ENCODE peak calls at places on chromosomes 7 and 10, in six cellular contexts. E, H, B, X, J and M are unnamed samples.

GRCh38 chr10:105287970-105288369 is 646.9 kb downstream of the SORCS3 start:
- DNase-seq in E (no peak), H (no peak), B (no peak), X (no peak), J (no peak), M (no peak)

GRCh38 chr7:55427800-55428199 is 62.7 kb downstream of the LANCL2 start:
- DNase-seq in E (no peak), H (no peak), B (no peak), X (peak), J (no peak), M (no peak)

GRCh38 chr10:132546567-132547420 is 9.2 kb downstream of the INPP5A start:
- DNase-seq in E (no peak), H (no peak), B (no peak), X (no peak), J (no peak), M (no peak)

GRCh38 chr7:1460757-1461639 is 1.7 kb upstream of the MICALL2 start:
- DNase-seq in E (no peak), H (peak), B (peak), X (no peak), J (peak), M (no peak)

GRCh38 chr7:23520582-23520981 is 11.2 kb downstream of the TRA2A start:
- DNase-seq in E (peak), H (no peak), B (no peak), X (peak), J (no peak), M (no peak)

GRCh38 chr7:116142850-116143249 is 67.5 kb upstream of the TES start:
- DNase-seq in E (no peak), H (no peak), B (no peak), X (no peak), J (no peak), M (no peak)

GRCh38 chr10:87579563-87579962 is 74.9 kb downstream of the MINPP1 start:
- DNase-seq in E (no peak), H (no peak), B (no peak), X (no peak), J (peak), M (no peak)

GRCh38 chr7:94088560-94088959 is 84.4 kb upstream of the BET1 start:
- DNase-seq in E (no peak), H (no peak), B (peak), X (no peak), J (peak), M (no peak)

GRCh38 chr7:130144632-130145171 is 60.5 kb downstream of the TMEM209 start:
- DNase-seq in E (no peak), H (no peak), B (peak), X (no peak), J (peak), M (no peak)

GRCh38 chr7:18724311-18724710 is 228.8 kb downstream of the HDAC9 start:
- DNase-seq in E (no peak), H (no peak), B (peak), X (no peak), J (no peak), M (no peak)

GRCh38 chr10:102112210-102112817 is 7.9 kb downstream of the LDB1 start:
- DNase-seq in E (no peak), H (no peak), B (no peak), X (no peak), J (no peak), M (no peak)

GRCh38 chr10:133438711-133439273 is 14.4 kb upstream of the SPRN start:
- DNase-seq in E (no peak), H (peak), B (no peak), X (no peak), J (peak), M (no peak)

GRCh38 chr10:23293145-23293724 is 51.4 kb downstream of the C10orf67 start:
- DNase-seq in E (peak), H (peak), B (peak), X (peak), J (peak), M (no peak)

GRCh38 chr10:114824396-114824795 is 2.8 kb downstream of the FHIP2A start:
- DNase-seq in E (no peak), H (no peak), B (no peak), X (no peak), J (no peak), M (no peak)

GRCh38 chr10:6283632-6284031 is 80.9 kb downstream of the PFKFB3 start:
- DNase-seq in E (no peak), H (no peak), B (no peak), X (no peak), J (no peak), M (no peak)

GRCh38 chr7:176786-177185 is 15.6 kb upstream of the FAM20C start:
- DNase-seq in E (no peak), H (no peak), B (no peak), X (no peak), J (no peak), M (no peak)

GRCh38 chr7:290554-291301 is 758 bp downstream of the FOXL3 start:
- DNase-seq in E (no peak), H (no peak), B (no peak), X (no peak), J (no peak), M (no peak)

GRCh38 chr10:30788307-30788706 is 158.8 kb upstream of the LYZL2 start:
- DNase-seq in E (no peak), H (no peak), B (no peak), X (no peak), J (peak), M (no peak)

DNA sequence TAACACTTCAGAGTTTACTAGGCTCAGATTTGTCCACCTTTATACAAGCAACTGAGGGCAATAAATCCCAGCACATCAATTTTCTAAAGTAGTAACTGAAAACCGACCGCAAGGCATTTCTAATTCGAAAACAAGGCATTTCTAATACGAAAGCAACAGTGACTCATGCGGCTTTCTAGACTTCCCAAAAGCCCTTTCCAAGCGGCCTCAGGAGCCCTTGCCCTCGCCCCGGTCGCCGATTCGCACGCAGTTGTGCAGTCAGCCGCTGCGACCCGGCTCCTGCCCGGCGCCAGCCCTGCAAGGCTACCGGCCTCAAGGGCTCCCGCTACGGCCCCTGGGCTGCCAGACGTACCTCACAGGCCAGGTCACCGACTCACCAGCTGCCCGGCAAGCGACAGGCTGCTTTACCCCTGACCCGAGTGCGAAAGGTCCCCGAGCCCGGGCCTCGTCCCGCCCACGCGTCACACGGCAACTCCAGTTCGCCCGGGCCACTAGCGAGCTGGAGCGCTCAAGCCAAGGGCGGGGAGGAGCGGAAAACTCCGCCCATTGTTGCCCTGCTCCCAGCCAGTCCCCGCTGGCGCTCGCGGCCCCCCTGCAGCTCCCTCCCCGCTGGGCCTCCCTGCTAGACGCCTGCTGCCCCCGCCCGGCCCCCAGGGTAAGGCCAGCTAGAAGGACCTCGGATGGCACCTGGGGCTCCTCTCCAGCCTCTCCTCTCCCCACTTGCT is 7.3 kb downstream of the NCOA4 start:
- DNase-seq in E (peak), H (peak), B (peak), X (peak), J (peak), M (peak)
- TF ChIP-seq CTCF in E (no peak), H (peak), B (peak), X (no peak), J (no peak), M (peak)

DNA sequence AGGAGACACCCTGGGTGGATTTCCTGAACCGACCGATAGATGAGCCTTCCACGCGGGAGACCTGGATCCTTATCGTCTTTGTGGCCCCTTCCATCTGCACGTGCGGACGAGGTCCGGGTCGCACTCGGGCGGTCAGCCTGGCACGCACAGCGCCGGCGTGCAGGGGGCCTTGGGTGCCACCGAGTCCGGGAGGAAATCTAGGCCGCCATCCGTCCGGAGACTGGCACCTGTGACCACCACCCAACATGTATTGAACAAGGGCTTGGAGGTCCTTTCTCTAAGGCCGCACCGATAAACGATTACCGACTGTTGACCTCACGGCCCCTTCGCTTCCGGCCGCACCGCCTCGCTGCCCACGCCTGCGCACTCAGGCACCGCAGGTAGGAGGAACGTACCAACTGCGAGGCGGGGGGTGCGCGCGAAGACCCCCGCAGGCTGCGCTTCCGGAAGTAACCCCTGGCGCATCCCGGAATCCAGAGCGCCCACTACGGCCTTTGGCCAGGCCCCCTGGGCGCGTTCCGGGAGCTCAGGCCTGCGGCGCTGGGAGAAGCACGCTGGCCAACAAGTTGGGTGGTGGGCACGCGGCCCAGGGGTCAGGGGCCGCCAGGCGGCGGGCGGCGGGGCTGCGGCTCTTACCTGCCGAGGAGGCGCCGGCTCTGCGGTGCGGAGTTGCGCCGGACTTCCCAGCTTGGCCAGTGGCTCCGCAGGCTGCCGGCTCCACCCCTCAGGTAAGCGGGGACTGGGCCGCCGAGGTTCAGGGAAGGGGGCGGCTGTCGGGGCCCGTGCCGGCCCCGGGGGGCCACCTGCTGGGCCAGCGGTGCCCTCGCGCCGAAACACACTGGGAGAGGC is at the start of the genes ACTR3C and LRRC61:
- DNase-seq in E (no peak), H (peak), B (no peak), X (peak), J (no peak), M (peak)
- TF ChIP-seq CTCF in E (peak), H (no peak), B (no peak), X (no peak), J (no peak), M (no peak)

GRCh38 chr10:121566755-121567154 is 31.5 kb downstream of the FGFR2 start:
- DNase-seq in E (no peak), H (no peak), B (no peak), X (no peak), J (no peak), M (no peak)
- TF ChIP-seq CTCF in E (no peak), H (no peak), B (no peak), X (no peak), J (no peak), M (no peak)

DNA sequence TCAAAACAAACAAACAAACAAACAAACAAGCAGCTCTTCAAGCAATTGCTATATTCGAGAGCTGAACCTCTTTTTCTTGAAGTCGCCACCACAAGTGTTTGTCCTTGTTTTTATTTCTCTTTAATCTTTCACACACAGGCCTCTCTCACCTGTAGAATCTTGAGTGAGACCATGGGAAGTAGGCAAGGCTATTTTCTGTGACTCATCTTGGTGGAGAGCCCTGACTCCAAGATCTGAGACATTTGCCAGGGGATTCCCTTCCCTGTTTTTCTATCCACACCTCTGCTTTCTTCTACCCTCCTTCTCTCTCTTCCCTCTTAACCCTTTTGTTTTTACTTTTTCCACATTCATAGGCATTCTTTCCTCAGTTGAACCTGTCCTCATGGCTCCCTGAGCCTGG is 8.0 kb upstream of the TAS2R60 start:
- DNase-seq in E (no peak), H (no peak), B (no peak), X (no peak), J (no peak), M (no peak)
- TF ChIP-seq CTCF in E (no peak), H (no peak), B (no peak), X (no peak), J (no peak), M (no peak)

GRCh38 chr10:32445740-32446615 is at the start of gene CCDC7:
- DNase-seq in E (peak), H (peak), B (peak), X (peak), J (peak), M (peak)
- TF ChIP-seq CTCF in E (peak), H (peak), B (peak), X (peak), J (peak), M (peak)

GRCh38 chr10:119483839-119484238 is 58.7 kb downstream of the RGS10 start:
- DNase-seq in E (no peak), H (no peak), B (no peak), X (no peak), J (no peak), M (no peak)
- TF ChIP-seq CTCF in E (no peak), H (no peak), B (no peak), X (no peak), J (no peak), M (no peak)

GRCh38 chr7:33806284-33807157 is 98.8 kb upstream of the BMPER start:
- DNase-seq in E (no peak), H (no peak), B (no peak), X (no peak), J (peak), M (no peak)

GRCh38 chr7:33805630-33806233 is 99.6 kb upstream of the BMPER start:
- DNase-seq in E (no peak), H (no peak), B (peak), X (no peak), J (peak), M (no peak)

GRCh38 chr7:33807158-33807530 is 98.2 kb upstream of the BMPER start:
- DNase-seq in E (no peak), H (no peak), B (no peak), X (no peak), J (no peak), M (no peak)

GRCh38 chr7:33809218-33809617 is 96.1 kb upstream of the BMPER start:
- DNase-seq in E (no peak), H (no peak), B (no peak), X (no peak), J (no peak), M (no peak)

GRCh38 chr7:33807779-33808482 is 97.4 kb upstream of the BMPER start:
- DNase-seq in E (peak), H (peak), B (peak), X (peak), J (peak), M (no peak)
- TF ChIP-seq CTCF in E (peak), H (peak), B (peak), X (peak), J (peak), M (no peak)

DNA sequence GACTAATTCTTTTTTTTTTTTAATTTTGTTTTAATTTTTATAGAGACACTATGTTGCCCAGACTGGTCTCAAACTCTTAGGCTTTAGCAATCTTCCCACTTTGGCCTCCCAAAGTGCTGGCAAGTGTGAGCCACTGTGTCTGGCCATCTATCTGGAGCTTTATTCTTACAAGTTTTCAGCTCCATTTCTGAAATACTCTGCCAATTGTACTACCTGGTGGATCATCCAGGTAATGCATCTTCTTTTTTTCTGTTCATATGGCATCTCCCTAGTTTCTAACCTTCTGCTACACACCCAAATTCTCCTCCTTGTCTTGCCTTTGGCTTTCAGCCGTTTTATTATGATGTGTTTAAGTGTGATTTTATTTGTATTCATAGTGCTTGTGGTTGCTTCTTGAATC is 40.2 kb downstream of the ZNF365 start:
- DNase-seq in E (no peak), H (no peak), B (no peak), X (no peak), J (no peak), M (no peak)
- TF ChIP-seq CTCF in E (peak), H (no peak), B (peak), X (peak), J (no peak), M (no peak)

GRCh38 chr7:156475179-156475578 is 165.4 kb upstream of the RNF32 start:
- DNase-seq in E (no peak), H (peak), B (no peak), X (no peak), J (no peak), M (no peak)

GRCh38 chr7:156475666-156476065 is 164.9 kb upstream of the RNF32 start:
- DNase-seq in E (no peak), H (no peak), B (peak), X (no peak), J (peak), M (no peak)

GRCh38 chr7:156472267-156472666 is 168.3 kb upstream of the RNF32 start:
- DNase-seq in E (no peak), H (no peak), B (no peak), X (no peak), J (no peak), M (no peak)

GRCh38 chr7:156474241-156474743 is 166.3 kb upstream of the RNF32 start:
- DNase-seq in E (no peak), H (peak), B (no peak), X (no peak), J (peak), M (no peak)

DNA sequence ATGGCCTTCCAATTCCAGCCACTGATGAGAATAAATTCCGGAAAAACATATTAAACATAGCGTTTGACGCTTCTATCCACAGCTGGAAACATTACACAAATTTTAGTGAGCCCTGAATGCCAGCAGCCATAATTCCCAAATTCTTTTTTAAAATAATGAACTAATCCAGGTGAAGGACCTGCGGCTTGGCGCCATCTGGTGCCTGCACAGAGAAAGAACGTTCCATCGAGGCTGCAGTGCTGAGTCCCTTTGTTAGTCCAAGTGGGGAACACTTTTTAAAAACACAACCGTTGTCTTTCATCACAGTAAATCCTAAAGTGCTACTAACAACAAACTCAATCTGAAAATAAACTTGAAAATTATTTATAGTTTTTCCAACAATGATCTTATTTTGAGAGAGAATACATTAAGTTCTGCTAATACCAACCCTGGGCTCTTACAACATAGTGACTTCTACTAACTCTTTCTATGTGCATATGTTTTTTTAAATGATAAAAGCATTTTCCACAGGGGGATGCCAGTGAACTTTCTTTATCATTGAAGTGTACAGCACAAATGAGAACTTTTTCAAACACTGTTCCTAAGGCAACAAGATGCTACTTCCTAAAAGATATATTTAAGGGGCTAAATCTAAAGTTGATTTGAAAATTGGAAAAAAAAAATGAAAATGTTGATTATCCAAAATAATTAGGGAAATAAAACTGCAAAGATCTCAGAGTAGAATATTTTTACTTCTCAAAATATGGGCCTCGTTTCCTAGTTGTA is 166.9 kb upstream of the RNF32 start:
- DNase-seq in E (peak), H (peak), B (no peak), X (peak), J (peak), M (no peak)
- TF ChIP-seq CTCF in E (peak), H (peak), B (no peak), X (peak), J (peak), M (peak)

DNA sequence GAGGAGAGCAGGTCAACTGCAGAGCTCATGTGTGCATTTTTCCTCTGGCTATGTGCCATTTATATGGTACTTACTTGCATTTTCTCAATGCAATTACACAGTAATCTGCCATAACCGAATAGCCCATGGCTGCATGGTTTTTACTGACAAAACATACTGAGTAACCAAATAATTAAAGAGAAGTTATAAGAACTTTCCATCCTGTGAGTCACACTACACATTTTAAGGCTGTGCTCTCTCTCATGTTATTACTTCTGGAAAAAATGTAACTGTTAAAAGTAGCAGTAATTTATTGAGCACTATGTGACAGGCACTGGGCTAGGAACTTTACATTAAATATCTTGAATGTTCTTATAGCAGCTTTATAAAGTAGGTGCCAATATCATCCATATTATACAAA is 122.0 kb downstream of the ELAPOR2 start:
- DNase-seq in E (no peak), H (no peak), B (no peak), X (no peak), J (no peak), M (no peak)
- TF ChIP-seq CTCF in E (no peak), H (no peak), B (no peak), X (no peak), J (no peak), M (no peak)